ENCODE peak calls at places on chromosomes 6 and 20, in seven cellular contexts. Z is PC-9; T is activated naive CD4-positive, alpha-beta T cell treated with Interleukin-2 at 50 U/mL for 16 hours; O is HFF-Myc; K is H4; L is neural crest cell; W is activated gamma-delta T cell treated with Interleukin-2 at 50 U/mL for 16 hours. C is an unnamed sample.

GRCh38 chr6:15329154-15329781 is 83.4 kb downstream of the JARID2 start:
- DNase-seq in W (no peak), Z (no peak), L (no peak), T (no peak), K (peak; percentile 74), O (peak; percentile 43), C (peak; percentile 72)

GRCh38 chr6:15254074-15254975 is 8.5 kb downstream of the JARID2 start:
- DNase-seq in Z (no peak), L (no peak), T (no peak), O (no peak), K (peak; percentile 14), W (no peak), C (no peak)

GRCh38 chr20:34896086-34896551 is 19.7 kb downstream of the ACSS2 start:
- DNase-seq in Z (no peak), L (no peak), W (no peak), T (no peak), K (no peak), O (no peak), C (no peak)

GRCh38 chr6:170144952-170145587 is 145.8 kb downstream of the DLL1 start:
- DNase-seq in L (no peak), O (no peak), W (no peak), T (no peak), K (no peak), Z (no peak), C (no peak)

GRCh38 chr20:9375221-9375681 is 139.1 kb upstream of the LAMP5 start:
- DNase-seq in Z (no peak), K (peak; percentile 38), L (no peak), W (no peak), O (no peak), T (no peak), C (peak; percentile 28)

GRCh38 chr20:48723308-48724264 is 104.2 kb downstream of the PREX1 start:
- DNase-seq in L (no peak), W (no peak), T (no peak), O (no peak), K (no peak), Z (no peak), C (no peak)

GRCh38 chr20:52676282-52676995 is 295.7 kb upstream of the TSHZ2 start:
- DNase-seq in K (no peak), T (no peak), O (no peak), Z (no peak), L (no peak), W (no peak), C (no peak)

GRCh38 chr6:15623282-15624116 is 39.3 kb downstream of the DTNBP1 start:
- DNase-seq in W (no peak), T (no peak), O (no peak), Z (no peak), L (no peak), K (no peak), C (no peak)

GRCh38 chr6:169132361-169132895 is 121.2 kb downstream of the THBS2 start:
- DNase-seq in W (no peak), L (no peak), Z (no peak), O (no peak), K (no peak), T (no peak), C (no peak)

GRCh38 chr6:161635975-161636374 is 362.1 kb upstream of the AGPAT4 start:
- DNase-seq in W (no peak), T (no peak), Z (no peak), K (no peak), L (no peak), O (no peak), C (no peak)

GRCh38 chr6:26385734-26386125 is 2.8 kb downstream of the BTN2A2 start:
- DNase-seq in O (no peak), W (no peak), T (no peak), L (no peak), K (no peak), Z (no peak), C (no peak)

GRCh38 chr6:49453221-49453620 is 9.8 kb downstream of the MMUT start:
- DNase-seq in Z (no peak), O (no peak), K (peak; percentile 9), T (no peak), L (no peak), W (no peak), C (no peak)

GRCh38 chr6:70412797-70413113 is 553 bp upstream of the FAM135A start:
- DNase-seq in O (no peak), Z (no peak), K (no peak), L (no peak), T (no peak), W (no peak), C (no peak)

GRCh38 chr6:95574811-95575210 is 2.5 kb upstream of the MANEA start:
- DNase-seq in O (no peak), K (peak; percentile 7), L (no peak), W (no peak), Z (peak; percentile 57), T (no peak), C (peak; percentile 37)

GRCh38 chr6:39917981-39918380 is 16.3 kb downstream of the MOCS1 start:
- DNase-seq in Z (no peak), O (no peak), L (no peak), W (no peak), T (no peak), K (no peak), C (no peak)